ENCODE peak calls at places on chromosomes 7 and 10, in four cellular contexts. One of them, this sample, is unnamed.
A peak's percentile ranks its signal among the peaks of the same experiment; 100 is the strongest.

GRCh38 chr7:115603416-115603815 is 427.1 kb downstream of the TFEC start:
- DNase-seq in PC-3: no peak
- DNase-seq in body of pancreas: no peak
- DNase-seq in tibial artery: no peak
- DNase-seq in this sample: no peak

GRCh38 chr10:132453470-132453861 is 56.5 kb downstream of the PWWP2B start:
- DNase-seq in PC-3: no peak
- DNase-seq in tibial artery: no peak
- DNase-seq in body of pancreas: no peak
- DNase-seq in this sample: no peak

GRCh38 chr7:40186586-40186985 is 51.8 kb downstream of the SUGCT start:
- DNase-seq in body of pancreas: no peak
- DNase-seq in tibial artery: no peak
- DNase-seq in PC-3: no peak
- DNase-seq in this sample: no peak

GRCh38 chr7:157688439-157689268 is 351.9 kb downstream of the DNAJB6 start:
- DNase-seq in tibial artery: no peak
- DNase-seq in PC-3: no peak
- DNase-seq in body of pancreas: no peak
- DNase-seq in this sample: no peak

GRCh38 chr7:151779255-151779654 is 97.7 kb downstream of the PRKAG2 start:
- DNase-seq in tibial artery: no peak
- DNase-seq in body of pancreas: no peak
- DNase-seq in PC-3: no peak
- DNase-seq in this sample: no peak

GRCh38 chr10:118633801-118634200 is 38.4 kb upstream of the PRLHR start:
- DNase-seq in body of pancreas: no peak
- DNase-seq in PC-3: no peak
- DNase-seq in tibial artery: no peak
- DNase-seq in this sample: no peak

GRCh38 chr10:110820321-110820814 is 51.4 kb upstream of the PDCD4 start:
- DNase-seq in PC-3: no peak
- DNase-seq in body of pancreas: peak; percentile 48
- DNase-seq in tibial artery: peak; percentile 69
- DNase-seq in this sample: no peak

GRCh38 chr10:91103384-91104184 is 116.9 kb upstream of the PCGF5 start:
- DNase-seq in body of pancreas: no peak
- DNase-seq in PC-3: no peak
- DNase-seq in tibial artery: no peak
- DNase-seq in this sample: no peak

GRCh38 chr7:15607541-15608210 is 45.9 kb upstream of the AGMO start:
- DNase-seq in tibial artery: no peak
- DNase-seq in body of pancreas: no peak
- DNase-seq in PC-3: no peak
- DNase-seq in this sample: no peak

DNA sequence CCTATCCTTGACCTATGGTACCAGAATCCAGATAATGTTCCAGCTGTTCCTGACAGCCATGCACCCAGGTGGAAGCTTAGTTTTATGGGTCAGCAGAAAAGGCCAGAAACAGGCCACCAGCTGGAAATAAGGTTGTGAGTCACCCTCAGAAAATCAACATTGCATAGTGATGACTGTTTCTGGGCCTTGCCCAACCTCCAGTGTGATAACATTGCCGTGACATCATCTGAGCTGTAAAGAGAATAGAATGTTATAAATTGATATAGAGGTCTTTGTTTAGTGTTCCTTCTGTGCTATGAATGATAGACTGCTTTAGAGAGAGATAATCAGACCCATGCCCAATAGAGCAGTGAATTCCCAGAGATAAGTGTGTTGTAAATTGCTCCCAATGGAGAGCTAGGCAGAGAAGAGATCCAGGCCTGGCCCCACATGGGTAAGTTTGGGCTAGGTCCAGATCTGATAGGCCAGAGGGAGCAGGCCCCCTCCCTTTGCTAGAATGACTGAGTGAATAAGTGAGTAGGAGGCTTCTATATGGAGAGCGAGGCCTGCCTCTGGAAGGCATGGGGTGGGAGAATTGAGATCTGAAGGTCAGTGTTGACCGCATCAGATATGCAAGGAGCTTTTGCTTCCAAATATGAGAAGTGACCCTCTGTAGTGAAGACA is 14.2 kb upstream of the HPS1 start:
- DNase-seq in tibial artery: peak; percentile 50
- DNase-seq in body of pancreas: peak; percentile 83
- DNase-seq in PC-3: peak; percentile 93
- DNase-seq in this sample: no peak
- H3K27ac ChIP-seq in tibial artery: peak overlapping the region; percentile 61
- H3K27ac ChIP-seq in body of pancreas: peak overlapping the region; percentile 73
- H3K27ac ChIP-seq in PC-3: peak overlapping the region; percentile 18
- H3K27ac ChIP-seq in this sample: peak overlapping the region; percentile 64

GRCh38 chr7:907158-907980 is 31.0 kb downstream of the GET4 start:
- DNase-seq in PC-3: no peak
- DNase-seq in body of pancreas: no peak
- DNase-seq in tibial artery: peak; percentile 52
- DNase-seq in this sample: no peak

GRCh38 chr7:908159-908918 is 32.0 kb downstream of the GET4 start:
- DNase-seq in body of pancreas: no peak
- DNase-seq in tibial artery: no peak
- DNase-seq in PC-3: no peak
- DNase-seq in this sample: no peak

GRCh38 chr7:904847-905246 is 28.5 kb downstream of the GET4 start:
- DNase-seq in tibial artery: peak; percentile 66
- DNase-seq in body of pancreas: no peak
- DNase-seq in PC-3: peak; percentile 53
- DNase-seq in this sample: no peak

GRCh38 chr7:903921-904755 is 27.8 kb downstream of the GET4 start:
- DNase-seq in PC-3: no peak
- DNase-seq in tibial artery: no peak
- DNase-seq in body of pancreas: no peak
- DNase-seq in this sample: no peak

GRCh38 chr7:906776-907157 is 30.4 kb downstream of the GET4 start:
- DNase-seq in PC-3: no peak
- DNase-seq in body of pancreas: no peak
- DNase-seq in tibial artery: no peak
- DNase-seq in this sample: no peak
- H3K27ac ChIP-seq in PC-3: no peak overlapping the region
- H3K27ac ChIP-seq in body of pancreas: no peak overlapping the region
- H3K27ac ChIP-seq in tibial artery: no peak overlapping the region
- H3K27ac ChIP-seq in this sample: no peak overlapping the region

DNA sequence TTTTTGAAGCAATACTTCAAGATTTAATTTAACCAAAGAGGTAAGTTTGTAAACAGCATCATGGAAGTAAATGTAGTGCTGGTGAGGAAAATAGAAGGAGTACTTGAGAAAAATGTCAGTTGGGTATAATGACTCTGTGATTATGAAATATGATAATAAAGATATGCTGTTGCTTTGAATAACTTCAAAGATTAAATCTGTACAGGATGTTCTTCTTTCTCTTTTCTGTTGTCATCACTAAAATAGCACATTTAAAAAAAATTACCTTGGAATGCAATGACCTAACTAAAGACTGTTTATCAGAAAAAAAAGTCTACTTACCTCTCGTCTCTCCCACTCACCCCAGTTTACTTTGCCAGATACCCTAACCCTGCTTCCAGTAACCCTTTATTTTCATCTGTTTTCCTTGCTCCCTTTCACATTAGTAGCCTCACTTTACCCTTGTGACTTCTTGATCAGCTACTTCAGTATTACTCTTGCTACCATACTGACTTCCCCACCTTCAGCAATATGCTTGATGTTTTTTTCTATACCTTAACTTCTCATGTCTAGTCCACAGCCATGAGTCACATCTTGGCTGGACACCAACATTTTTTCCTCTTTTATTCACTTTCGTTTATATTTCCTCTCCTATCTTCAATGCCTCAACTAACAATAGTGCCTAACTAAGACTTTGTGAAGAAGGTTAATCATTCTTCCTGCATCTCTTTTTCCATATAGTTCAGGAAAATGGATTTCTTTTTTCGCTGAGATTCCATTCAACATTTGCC is 29.7 kb upstream of the TAS2R16 start:
- DNase-seq in body of pancreas: no peak
- DNase-seq in PC-3: peak; percentile 88
- DNase-seq in tibial artery: no peak
- DNase-seq in this sample: no peak
- H3K27ac ChIP-seq in body of pancreas: no peak overlapping the region
- H3K27ac ChIP-seq in PC-3: no peak overlapping the region
- H3K27ac ChIP-seq in tibial artery: no peak overlapping the region
- H3K27ac ChIP-seq in this sample: no peak overlapping the region

GRCh38 chr10:5079306-5079830 is 14.8 kb upstream of the AKR1C3 start:
- DNase-seq in tibial artery: no peak
- DNase-seq in PC-3: no peak
- DNase-seq in body of pancreas: no peak
- DNase-seq in this sample: no peak
- H3K27ac ChIP-seq in tibial artery: no peak overlapping the region
- H3K27ac ChIP-seq in PC-3: peak overlapping the region; percentile 36
- H3K27ac ChIP-seq in body of pancreas: peak overlapping the region; percentile 51
- H3K27ac ChIP-seq in this sample: no peak overlapping the region

DNA sequence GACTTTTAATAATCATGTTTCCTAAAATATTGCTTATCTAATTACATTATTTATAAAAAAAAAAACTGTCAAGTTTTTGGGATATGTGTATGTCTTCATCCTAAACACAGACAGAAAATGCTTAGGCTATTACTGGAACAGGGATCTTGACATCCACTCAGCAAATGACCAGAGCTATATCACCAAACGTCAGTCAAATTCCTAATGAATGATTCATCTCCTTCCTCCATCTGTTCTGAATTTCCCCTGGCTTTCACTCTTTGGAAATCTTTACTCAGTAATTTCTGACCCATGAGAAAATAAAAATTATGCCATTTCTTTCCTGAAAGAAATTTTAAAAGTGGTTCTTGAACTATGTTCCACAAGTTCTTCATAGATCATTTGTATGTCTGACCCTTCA is 552.4 kb upstream of the KCND2 start:
- DNase-seq in PC-3: peak; percentile 71
- DNase-seq in body of pancreas: no peak
- DNase-seq in tibial artery: no peak
- DNase-seq in this sample: no peak
- H3K27ac ChIP-seq in PC-3: peak overlapping the region; percentile 33
- H3K27ac ChIP-seq in body of pancreas: no peak overlapping the region
- H3K27ac ChIP-seq in tibial artery: no peak overlapping the region
- H3K27ac ChIP-seq in this sample: no peak overlapping the region

GRCh38 chr10:113485801-113486200 is 67.1 kb upstream of the HABP2 start:
- DNase-seq in PC-3: no peak
- DNase-seq in tibial artery: no peak
- DNase-seq in body of pancreas: no peak
- DNase-seq in this sample: no peak
- H3K27ac ChIP-seq in PC-3: no peak overlapping the region
- H3K27ac ChIP-seq in tibial artery: no peak overlapping the region
- H3K27ac ChIP-seq in body of pancreas: no peak overlapping the region
- H3K27ac ChIP-seq in this sample: no peak overlapping the region